ENCODE peak calls at places on chromosomes 3 and 15, in nine cellular contexts. V is coronary artery, N is brain microvascular endothelial cell, J is left ventricle myocardium inferior, Z is A549, R is adrenal gland, M is suprapubic skin, B is fibroblast of mammary gland, A is astrocyte of the cerebellum. G is an unnamed sample.

GRCh38 chr3:156489462-156489911 is 65.4 kb downstream of the SSR3 start:
- DNase-seq in Z (no peak), J (no peak), R (no peak), N (no peak), A (no peak), M (no peak), V (no peak), B (peak; percentile 79), G (peak; percentile 41)

GRCh38 chr3:18556001-18556408 is 130.9 kb upstream of the SATB1 start:
- DNase-seq in M (no peak), Z (no peak), J (no peak), R (no peak), A (no peak), V (no peak), B (no peak), N (no peak), G (no peak)

GRCh38 chr3:136682740-136683312 is 69.4 kb downstream of the STAG1 start:
- DNase-seq in R (no peak), B (no peak), Z (no peak), J (no peak), A (no peak), M (no peak), V (no peak), N (no peak), G (no peak)

GRCh38 chr3:71581451-71581980 is 2.0 kb downstream of the FOXP1 start:
- DNase-seq in A (no peak), Z (no peak), M (peak; percentile 71), N (no peak), B (no peak), V (peak; percentile 75), R (peak; percentile 40), J (peak; percentile 41), G (no peak)

GRCh38 chr3:30934208-30934550 is 39.7 kb upstream of the GADL1 start:
- DNase-seq in Z (peak; percentile 14), V (no peak), J (no peak), R (peak; percentile 19), M (no peak), B (peak; percentile 75), A (peak; percentile 48), N (peak; percentile 49), G (peak; percentile 47)

GRCh38 chr15:101490922-101491738 is 1.6 kb upstream of the PCSK6 start:
- DNase-seq in J (no peak), Z (no peak), A (no peak), V (peak; percentile 66), B (no peak), N (no peak), M (no peak), R (no peak), G (no peak)

GRCh38 chr15:96335429-96335807 is 4.9 kb downstream of the NR2F2 start:
- DNase-seq in R (peak; percentile 9), B (peak; percentile 57), N (peak; percentile 0), M (no peak), J (no peak), Z (no peak), A (no peak), V (no peak), G (no peak)

GRCh38 chr15:31065824-31066223 is 35.7 kb downstream of the TRPM1 start:
- DNase-seq in Z (no peak), M (no peak), N (no peak), A (no peak), V (no peak), B (no peak), R (no peak), J (no peak), G (no peak)

GRCh38 chr3:17431477-17432045 is 310.9 kb downstream of the TBC1D5 start:
- DNase-seq in M (no peak), V (no peak), R (no peak), A (no peak), Z (no peak), N (no peak), J (no peak), B (peak; percentile 11), G (no peak)

GRCh38 chr3:73950781-73951180 is 326.0 kb upstream of the PDZRN3 start:
- DNase-seq in M (no peak), N (no peak), Z (no peak), V (no peak), R (no peak), B (no peak), J (no peak), A (no peak), G (no peak)

GRCh38 chr3:46901061-46901460 is 23.5 kb downstream of the PTH1R start:
- DNase-seq in B (no peak), N (no peak), J (no peak), R (no peak), V (no peak), M (no peak), A (no peak), Z (no peak), G (no peak)

GRCh38 chr3:174342206-174342605 is 516.9 kb upstream of the NAALADL2 start:
- DNase-seq in R (no peak), J (no peak), A (no peak), Z (no peak), N (no peak), V (no peak), B (no peak), M (no peak), G (no peak)

GRCh38 chr3:13547591-13548371 is 1.1 kb upstream of the FBLN2 start:
- DNase-seq in A (no peak), V (no peak), Z (no peak), R (no peak), J (no peak), N (no peak), M (no peak), B (no peak), G (no peak)

GRCh38 chr3:13550791-13551360 is 2.0 kb downstream of the FBLN2 start:
- DNase-seq in A (no peak), B (no peak), M (no peak), V (no peak), N (no peak), Z (no peak), R (no peak), J (no peak), G (no peak)

GRCh38 chr3:13548696-13549512 is at the start of gene FBLN2:
- DNase-seq in A (no peak), Z (no peak), M (no peak), J (peak; percentile 64), R (no peak), N (no peak), V (no peak), B (no peak), G (no peak)

GRCh38 chr3:13549513-13550256 is 760 bp downstream of the FBLN2 start:
- DNase-seq in B (no peak), Z (no peak), M (no peak), N (no peak), V (no peak), A (no peak), J (no peak), R (no peak), G (no peak)

DNA sequence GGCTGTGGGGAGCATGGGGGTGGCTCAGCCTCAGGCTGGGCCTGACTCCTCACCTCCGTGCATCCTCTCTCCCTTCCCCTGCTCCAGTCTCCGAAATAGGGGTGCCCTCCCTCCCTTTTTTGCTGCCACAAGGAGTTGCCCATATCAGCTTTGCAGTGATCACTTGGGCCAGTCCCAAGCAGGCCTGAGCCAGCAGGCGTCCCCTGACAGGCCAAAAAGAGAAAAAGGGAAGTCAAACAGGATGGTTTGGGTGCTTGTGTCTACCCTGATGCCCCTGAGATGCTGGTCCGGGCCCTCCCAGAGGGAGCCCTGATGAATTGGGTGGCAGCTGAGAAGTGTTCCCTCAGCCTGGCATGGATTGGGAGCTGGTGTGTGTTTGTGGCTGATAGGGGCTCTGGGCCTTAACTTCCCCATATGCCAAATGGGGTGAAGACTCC is 1.4 kb downstream of the FBLN2 start:
- DNase-seq in A (no peak), V (no peak), R (no peak), M (no peak), N (no peak), J (no peak), B (no peak), Z (no peak), G (no peak)
- H3K4me3 ChIP-seq in A (no peak overlapping the region), V (peak overlapping the region; percentile 77), R (no peak overlapping the region), M (peak overlapping the region; percentile 63), N (no peak overlapping the region), J (peak overlapping the region; percentile 67), B (no peak overlapping the region), Z (no peak overlapping the region), G (peak overlapping the region; percentile 36)

GRCh38 chr3:87084868-87085267 is 93.9 kb upstream of the VGLL3 start:
- DNase-seq in J (no peak), Z (no peak), V (no peak), M (no peak), B (no peak), R (no peak), A (no peak), N (peak; percentile 22), G (no peak)

GRCh38 chr3:87088366-87088983 is 97.5 kb upstream of the VGLL3 start:
- DNase-seq in B (no peak), M (no peak), Z (no peak), J (no peak), N (no peak), R (no peak), V (no peak), A (no peak), G (no peak)

GRCh38 chr3:87088984-87089841 is 98.3 kb upstream of the VGLL3 start:
- DNase-seq in Z (peak; percentile 46), N (peak; percentile 46), V (peak; percentile 84), J (peak; percentile 44), A (no peak), M (peak; percentile 71), B (peak; percentile 63), R (peak; percentile 48), G (peak; percentile 76)
- H3K4me3 ChIP-seq in Z (peak overlapping the region; percentile 48), N (peak overlapping the region; percentile 59), V (peak overlapping the region; percentile 87), J (peak overlapping the region; percentile 70), A (peak overlapping the region; percentile 51), M (peak overlapping the region; percentile 68), B (peak overlapping the region; percentile 58), R (peak overlapping the region; percentile 67), G (peak overlapping the region; percentile 65)

DNA sequence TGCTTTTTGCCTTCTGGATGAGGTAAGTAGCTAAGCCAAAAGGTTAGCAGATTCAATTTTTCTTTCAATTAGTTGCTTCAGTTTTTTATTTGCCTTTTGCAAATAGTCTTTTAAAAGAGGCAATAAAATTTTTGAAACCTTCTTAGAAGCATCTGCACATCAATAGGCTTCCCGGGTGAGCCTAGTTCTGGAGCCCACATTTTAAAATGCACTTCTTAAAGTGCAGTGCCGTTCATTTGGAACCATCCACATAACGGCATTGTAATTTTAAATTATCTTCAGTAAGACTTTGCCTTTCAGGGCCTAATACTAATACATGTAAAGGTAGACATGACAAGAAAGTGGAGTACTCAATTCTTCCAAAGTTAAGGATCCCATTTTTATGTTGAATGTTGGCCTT is 269.2 kb downstream of the THSD4 start:
- DNase-seq in B (no peak), Z (no peak), J (no peak), N (no peak), V (no peak), M (no peak), A (no peak), R (no peak), G (no peak)
- H3K4me3 ChIP-seq in B (no peak overlapping the region), Z (no peak overlapping the region), J (no peak overlapping the region), N (no peak overlapping the region), V (no peak overlapping the region), M (no peak overlapping the region), A (no peak overlapping the region), R (no peak overlapping the region), G (no peak overlapping the region)

DNA sequence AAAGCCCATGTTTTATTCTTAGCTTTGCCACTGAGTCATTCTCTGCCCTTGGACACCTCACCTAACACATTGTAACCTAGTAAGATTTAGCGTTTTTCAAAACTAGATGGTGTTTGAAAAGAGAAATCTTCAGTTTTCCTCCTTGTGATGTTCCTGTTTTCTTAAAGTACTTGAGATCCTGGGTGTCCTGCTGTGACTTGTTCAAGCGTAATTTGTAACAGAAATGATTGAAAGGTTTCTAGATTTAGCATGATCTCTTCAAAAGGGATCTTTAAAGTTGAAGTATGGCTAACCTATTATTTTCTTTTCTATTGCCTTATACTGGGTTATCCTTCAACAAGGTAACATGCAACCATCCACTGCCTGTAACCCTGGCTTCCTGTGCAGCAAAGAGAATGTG is 32.6 kb upstream of the SPATA16 start:
- DNase-seq in M (no peak), V (no peak), Z (no peak), A (no peak), R (no peak), B (no peak), J (no peak), N (no peak), G (no peak)
- H3K4me3 ChIP-seq in M (no peak overlapping the region), V (no peak overlapping the region), Z (no peak overlapping the region), A (no peak overlapping the region), R (no peak overlapping the region), B (no peak overlapping the region), J (no peak overlapping the region), N (no peak overlapping the region), G (no peak overlapping the region)

G was measured in AG09309.